ENCODE peak calls at places on chromosomes 5 and 9, in ten cellular contexts. T is fibroblast of the aortic adventitia, X is spleen, F is psoas muscle, Q is uterus, S is endothelial cell, J is heart right ventricle, W is GM23338, I is hepatocyte, P is GM10248. B is an unnamed sample.

GRCh38 chr5:91296691-91297143 is 86.4 kb downstream of the ARRDC3 start:
- DNase-seq in T (peak; percentile 97), X (no peak), F (peak; percentile 91), Q (no peak), S (no peak), J (peak; percentile 44), W (no peak), I (no peak), P (no peak), B (no peak)

GRCh38 chr5:151926186-151926585 is 1.5 kb upstream of the GLRA1 start:
- DNase-seq in T (no peak), X (no peak), F (no peak), Q (no peak), S (no peak), J (no peak), W (no peak), I (no peak), P (no peak), B (no peak)

GRCh38 chr5:150376799-150377771 is 19.6 kb downstream of the TCOF1 start:
- DNase-seq in T (peak; percentile 8), X (no peak), F (no peak), Q (no peak), S (no peak), J (no peak), W (no peak), I (no peak), P (no peak), B (no peak)

GRCh38 chr5:27532305-27532704 is 493.9 kb upstream of the CDH9 start:
- DNase-seq in T (no peak), X (no peak), F (no peak), Q (no peak), S (no peak), J (no peak), W (no peak), I (no peak), P (no peak), B (no peak)

GRCh38 chr9:98314381-98315066 is 59.1 kb upstream of the TBC1D2 start:
- DNase-seq in T (peak; percentile 35), X (peak; percentile 25), F (no peak), Q (no peak), S (no peak), J (no peak), W (no peak), I (peak; percentile 38), P (no peak), B (no peak)

GRCh38 chr5:112366987-112367386 is 52.1 kb downstream of the EPB41L4A start:
- DNase-seq in T (no peak), X (no peak), F (no peak), Q (no peak), S (no peak), J (no peak), W (peak; percentile 53), I (peak; percentile 43), P (peak; percentile 21), B (no peak)

GRCh38 chr5:67094476-67095300 is 101.9 kb downstream of the CD180 start:
- DNase-seq in T (peak; percentile 70), X (no peak), F (no peak), Q (peak; percentile 23), S (no peak), J (no peak), W (peak; percentile 37), I (no peak), P (no peak), B (no peak)

GRCh38 chr9:36191290-36191645 is 547 bp downstream of the CLTA start:
- DNase-seq in T (peak; percentile 28), X (peak; percentile 86), F (no peak), Q (no peak), S (peak; percentile 36), J (no peak), W (peak; percentile 54), I (peak; percentile 42), P (no peak), B (no peak)

GRCh38 chr9:125446581-125447094 is 185.0 kb downstream of the GAPVD1 start:
- DNase-seq in T (no peak), X (no peak), F (no peak), Q (no peak), S (no peak), J (no peak), W (no peak), I (no peak), P (peak; percentile 75), B (no peak)

GRCh38 chr5:143065185-143065584 is 295.0 kb downstream of the ARHGAP26 start:
- DNase-seq in T (peak; percentile 97), X (no peak), F (no peak), Q (peak; percentile 36), S (no peak), J (no peak), W (no peak), I (no peak), P (no peak), B (no peak)

GRCh38 chr5:120152472-120152871 is 311.6 kb upstream of the PRR16 start:
- DNase-seq in T (peak; percentile 85), X (no peak), F (no peak), Q (no peak), S (no peak), J (no peak), W (no peak), I (no peak), P (no peak), B (no peak)

GRCh38 chr9:100355561-100355960 is 2.8 kb upstream of the TEX10 start:
- DNase-seq in T (no peak), X (no peak), F (no peak), Q (no peak), S (no peak), J (no peak), W (no peak), I (no peak), P (no peak), B (no peak)

GRCh38 chr9:73143606-73144328 is 7.9 kb upstream of the ANXA1 start:
- DNase-seq in T (peak; percentile 94), X (no peak), F (no peak), Q (no peak), S (no peak), J (no peak), W (no peak), I (peak; percentile 75), P (no peak), B (no peak)

GRCh38 chr9:76665458-76665857 is 98.8 kb upstream of the PCA3 start:
- DNase-seq in T (no peak), X (no peak), F (no peak), Q (no peak), S (no peak), J (no peak), W (no peak), I (no peak), P (no peak), B (no peak)

GRCh38 chr9:136714096-136714875 is 1.9 kb downstream of the DIPK1B start:
- DNase-seq in T (no peak), X (peak; percentile 86), F (no peak), Q (peak; percentile 58), S (peak; percentile 77), J (peak; percentile 60), W (no peak), I (no peak), P (no peak), B (no peak)

GRCh38 chr9:79567671-79568098 is 4.1 kb upstream of the TLE4 start:
- DNase-seq in T (no peak), X (no peak), F (no peak), Q (no peak), S (no peak), J (no peak), W (peak; percentile 33), I (no peak), P (no peak), B (no peak)
- TF ChIP-seq CTCF in T (no peak), X (no peak), F (no peak), Q (no peak), S (no peak), J (no peak), W (peak; percentile 26), I (no peak), P (no peak), B (no peak)

DNA sequence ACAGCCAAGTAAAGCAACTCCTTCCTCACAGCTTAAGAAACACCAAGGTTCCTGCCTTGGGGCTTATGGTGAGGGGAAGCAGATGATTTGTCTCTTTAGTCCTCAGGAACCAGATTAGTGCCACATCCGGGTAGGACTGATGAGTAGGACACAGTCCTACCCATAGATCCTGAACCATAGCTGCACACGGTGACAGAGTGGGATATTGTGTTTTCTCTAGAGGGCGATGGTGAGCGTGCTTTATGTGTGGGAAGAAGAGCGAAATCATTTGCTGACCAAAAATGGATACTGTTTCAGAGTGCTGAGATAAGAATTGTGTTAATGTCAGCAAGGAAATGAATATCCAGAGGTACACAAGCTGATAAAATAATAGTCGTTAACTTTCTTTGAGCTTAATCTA is 209.0 kb upstream of the FBXL7 start:
- DNase-seq in T (no peak), X (no peak), F (no peak), Q (no peak), S (no peak), J (no peak), W (peak; percentile 49), I (no peak), P (no peak), B (no peak)
- TF ChIP-seq CTCF in T (no peak), X (no peak), F (no peak), Q (no peak), S (no peak), J (no peak), W (peak; percentile 60), I (no peak), P (no peak), B (no peak)

DNA sequence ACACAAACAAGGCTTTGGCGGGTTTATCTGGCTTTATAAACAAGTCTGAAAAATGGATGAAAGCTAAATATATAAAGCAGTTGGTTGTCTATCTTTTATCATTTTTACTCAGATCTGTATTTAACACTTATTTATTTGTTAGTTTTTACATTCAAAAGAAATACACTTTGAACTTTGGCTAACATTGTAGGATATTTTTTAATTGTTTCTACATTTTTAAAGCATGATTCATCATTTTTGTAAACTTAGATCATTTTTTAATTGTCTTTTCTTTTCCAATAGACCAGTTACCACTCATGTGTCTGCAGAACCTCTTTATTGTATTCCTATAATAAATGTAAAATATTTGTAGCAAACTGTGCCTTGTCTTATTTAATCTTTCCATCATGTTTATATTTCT is 213.3 kb downstream of the PJA2 start:
- DNase-seq in T (no peak), X (no peak), F (no peak), Q (no peak), S (no peak), J (no peak), W (no peak), I (no peak), P (no peak), B (no peak)
- TF ChIP-seq CTCF in T (no peak), X (no peak), F (no peak), Q (no peak), S (no peak), J (no peak), W (no peak), I (no peak), P (no peak), B (no peak)

GRCh38 chr9:106334081-106334480 is 528.9 kb upstream of the ZNF462 start:
- DNase-seq in T (no peak), X (no peak), F (no peak), Q (no peak), S (no peak), J (no peak), W (no peak), I (no peak), P (no peak), B (no peak)

DNA sequence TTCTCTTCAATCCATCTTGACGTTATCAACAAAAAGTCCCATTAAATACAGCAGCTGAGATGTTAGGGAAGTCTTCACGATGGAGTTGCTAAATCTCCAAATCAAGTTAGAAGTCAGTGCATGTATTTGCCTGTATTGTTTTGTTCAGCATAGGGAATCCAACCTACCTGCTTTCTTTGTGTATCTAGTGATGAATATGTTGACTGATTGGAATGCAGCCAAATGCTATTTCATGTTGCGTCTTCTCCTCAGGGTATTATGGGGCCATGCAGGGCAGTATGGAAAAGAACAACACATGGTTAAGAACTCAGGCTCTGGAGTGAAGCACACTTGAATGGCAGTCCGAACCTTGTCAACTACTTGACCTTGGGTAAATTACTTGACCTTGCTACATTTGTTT is 529.5 kb upstream of the ZNF462 start:
- DNase-seq in T (no peak), X (no peak), F (no peak), Q (no peak), S (no peak), J (no peak), W (no peak), I (peak; percentile 27), P (no peak), B (no peak)
- TF ChIP-seq CTCF in T (no peak), X (no peak), F (no peak), Q (no peak), S (no peak), J (no peak), W (no peak), I (no peak), P (no peak), B (no peak)

B was measured in glutamatergic neuron.